ENCODE peak calls at places on chromosomes 5 and 9, in four cellular contexts. One of them, this sample, is unnamed.

GRCh38 chr9:75455444-75455921 is 367.2 kb downstream of the OSTF1 start:
- DNase-seq in K562: no peak
- DNase-seq in HepG2: no peak
- DNase-seq in GM12878: peak
- DNase-seq in this sample: no peak

GRCh38 chr5:13478831-13479465 is 465.5 kb downstream of the DNAH5 start:
- DNase-seq in HepG2: peak
- DNase-seq in GM12878: no peak
- DNase-seq in K562: peak
- DNase-seq in this sample: peak

GRCh38 chr9:6564868-6565267 is 80.7 kb downstream of the GLDC start:
- DNase-seq in GM12878: no peak
- DNase-seq in K562: no peak
- DNase-seq in HepG2: no peak
- DNase-seq in this sample: no peak

GRCh38 chr9:92774274-92774673 is 9.6 kb upstream of the BICD2 start:
- DNase-seq in K562: no peak
- DNase-seq in GM12878: no peak
- DNase-seq in HepG2: no peak
- DNase-seq in this sample: no peak

GRCh38 chr5:176619203-176619568 is 9.2 kb upstream of the GPRIN1 start:
- DNase-seq in K562: peak
- DNase-seq in GM12878: no peak
- DNase-seq in HepG2: peak
- DNase-seq in this sample: no peak

GRCh38 chr5:59745422-59745863 is 148.1 kb downstream of the PDE4D start:
- DNase-seq in GM12878: no peak
- DNase-seq in K562: no peak
- DNase-seq in HepG2: no peak
- DNase-seq in this sample: peak

GRCh38 chr5:132782101-132782500 is 5.1 kb upstream of the SEPTIN8 start:
- DNase-seq in HepG2: no peak
- DNase-seq in K562: no peak
- DNase-seq in GM12878: no peak
- DNase-seq in this sample: no peak

GRCh38 chr9:73006986-73007385 is 54.1 kb upstream of the ALDH1A1 start:
- DNase-seq in HepG2: no peak
- DNase-seq in K562: no peak
- DNase-seq in GM12878: no peak
- DNase-seq in this sample: no peak

GRCh38 chr9:125437771-125438221 is 176.2 kb downstream of the GAPVD1 start:
- DNase-seq in GM12878: no peak
- DNase-seq in HepG2: no peak
- DNase-seq in K562: no peak
- DNase-seq in this sample: no peak

GRCh38 chr9:125434986-125435775 is 173.6 kb downstream of the GAPVD1 start:
- DNase-seq in GM12878: no peak
- DNase-seq in K562: no peak
- DNase-seq in HepG2: no peak
- DNase-seq in this sample: no peak

GRCh38 chr9:125436613-125437443 is 175.2 kb downstream of the GAPVD1 start:
- DNase-seq in GM12878: no peak
- DNase-seq in K562: no peak
- DNase-seq in HepG2: no peak
- DNase-seq in this sample: no peak

GRCh38 chr9:125433461-125434001 is 171.9 kb downstream of the GAPVD1 start:
- DNase-seq in GM12878: no peak
- DNase-seq in HepG2: no peak
- DNase-seq in K562: no peak
- DNase-seq in this sample: no peak

DNA sequence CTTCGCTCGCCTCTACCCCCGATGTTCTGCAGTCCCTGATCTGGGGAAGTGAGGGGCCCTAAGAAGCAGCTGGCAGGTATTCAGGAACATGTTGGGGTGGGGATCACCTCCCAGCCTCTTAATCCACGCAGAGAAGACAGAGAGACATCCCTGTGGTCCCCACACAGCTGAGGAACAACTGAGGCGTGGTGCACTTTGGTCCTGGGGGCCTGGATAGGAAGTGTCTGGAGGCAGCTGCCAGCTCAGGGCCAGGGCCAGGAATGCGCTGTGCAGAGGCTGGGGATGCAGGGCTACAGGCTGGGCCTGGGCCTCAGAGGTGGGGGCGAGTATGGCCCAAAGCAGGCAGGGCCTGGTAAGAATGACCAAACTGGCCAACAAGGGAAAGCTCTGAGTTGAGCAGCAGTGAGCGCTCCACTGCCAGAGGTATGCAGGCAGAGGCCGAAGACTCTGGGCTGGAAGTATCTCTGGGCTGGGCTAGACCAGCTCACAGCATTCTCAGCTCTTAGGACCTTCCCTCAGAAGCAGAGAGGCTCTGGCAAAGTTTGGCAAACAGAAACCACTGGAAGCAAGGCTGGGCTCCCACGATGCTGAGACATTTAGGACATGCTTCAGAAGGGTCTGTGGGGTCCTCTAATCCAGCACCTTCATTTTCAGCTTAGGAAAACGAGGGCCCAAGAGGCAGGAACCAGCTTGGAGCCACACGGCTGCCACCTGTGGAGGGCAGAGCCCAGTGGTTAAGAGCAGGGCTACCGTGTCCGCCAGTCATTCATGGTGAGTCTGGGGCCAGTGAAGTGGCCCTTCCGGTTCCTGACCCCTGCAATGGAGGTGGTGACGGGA is 174.4 kb downstream of the GAPVD1 start:
- DNase-seq in HepG2: no peak
- DNase-seq in GM12878: no peak
- DNase-seq in K562: no peak
- DNase-seq in this sample: no peak
- TF ChIP-seq SP1 in HepG2: no peak
- TF ChIP-seq SP1 in GM12878: no peak
- TF ChIP-seq SP1 in K562: no peak
- TF ChIP-seq SP1 in this sample: no peak

DNA sequence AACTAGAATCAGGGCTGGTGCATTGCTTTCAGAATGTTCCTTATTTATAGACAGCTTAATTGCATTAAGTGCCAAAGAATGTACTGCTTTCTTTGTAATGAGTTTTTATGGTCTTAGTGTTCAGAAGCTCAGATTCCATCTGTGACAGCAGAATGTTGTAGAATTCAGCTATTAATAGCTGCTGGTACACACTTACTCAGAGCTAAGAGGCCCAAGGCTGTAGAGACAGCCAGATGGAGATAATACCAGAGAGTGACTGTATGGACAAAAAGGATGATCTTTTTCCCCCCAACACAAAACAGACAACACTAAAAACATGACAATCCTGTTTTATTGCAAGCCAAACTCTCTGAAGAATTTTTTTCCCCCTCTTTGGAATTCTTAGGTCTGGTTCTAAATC is 50.2 kb downstream of the PPP2R2B start:
- DNase-seq in HepG2: no peak
- DNase-seq in K562: no peak
- DNase-seq in GM12878: no peak
- DNase-seq in this sample: no peak
- TF ChIP-seq FOXK2 in HepG2: no peak
- TF ChIP-seq FOXK2 in K562: no peak
- TF ChIP-seq FOXK2 in GM12878: no peak
- TF ChIP-seq FOXK2 in this sample: no peak

GRCh38 chr9:12843735-12844134 is 68.9 kb downstream of the LURAP1L start:
- DNase-seq in GM12878: no peak
- DNase-seq in K562: no peak
- DNase-seq in HepG2: no peak
- DNase-seq in this sample: no peak

GRCh38 chr9:12833701-12834100 is 58.9 kb downstream of the LURAP1L start:
- DNase-seq in K562: no peak
- DNase-seq in HepG2: no peak
- DNase-seq in GM12878: no peak
- DNase-seq in this sample: no peak

DNA sequence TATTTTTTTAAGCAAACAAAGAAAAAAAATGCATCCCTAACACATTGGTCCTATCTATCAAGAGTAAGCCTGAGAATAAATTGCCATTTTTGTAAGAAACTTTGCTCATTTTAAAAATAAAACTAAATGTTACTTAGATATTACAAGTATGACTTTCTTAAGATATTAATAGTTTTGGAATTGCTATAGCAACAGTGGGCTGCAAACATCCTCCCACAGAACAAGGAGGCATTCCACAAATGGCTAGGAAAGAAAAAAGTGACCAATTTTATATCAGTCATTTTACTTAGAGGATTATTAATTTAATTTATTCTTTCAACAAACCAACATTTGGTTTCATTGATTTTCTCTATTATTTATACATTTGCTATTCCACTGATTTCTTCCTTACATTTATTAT is 63.7 kb downstream of the LURAP1L start:
- DNase-seq in GM12878: no peak
- DNase-seq in K562: no peak
- DNase-seq in HepG2: no peak
- DNase-seq in this sample: no peak
- TF ChIP-seq SP1 in GM12878: no peak
- TF ChIP-seq SP1 in K562: no peak
- TF ChIP-seq SP1 in HepG2: no peak
- TF ChIP-seq SP1 in this sample: no peak

GRCh38 chr9:123738664-123739063 is 191.3 kb downstream of the DENND1A start:
- DNase-seq in HepG2: peak
- DNase-seq in GM12878: no peak
- DNase-seq in K562: no peak
- DNase-seq in this sample: no peak
- TF ChIP-seq FOXK2 in HepG2: no peak
- TF ChIP-seq FOXK2 in GM12878: no peak
- TF ChIP-seq FOXK2 in K562: no peak
- TF ChIP-seq FOXK2 in this sample: no peak

DNA sequence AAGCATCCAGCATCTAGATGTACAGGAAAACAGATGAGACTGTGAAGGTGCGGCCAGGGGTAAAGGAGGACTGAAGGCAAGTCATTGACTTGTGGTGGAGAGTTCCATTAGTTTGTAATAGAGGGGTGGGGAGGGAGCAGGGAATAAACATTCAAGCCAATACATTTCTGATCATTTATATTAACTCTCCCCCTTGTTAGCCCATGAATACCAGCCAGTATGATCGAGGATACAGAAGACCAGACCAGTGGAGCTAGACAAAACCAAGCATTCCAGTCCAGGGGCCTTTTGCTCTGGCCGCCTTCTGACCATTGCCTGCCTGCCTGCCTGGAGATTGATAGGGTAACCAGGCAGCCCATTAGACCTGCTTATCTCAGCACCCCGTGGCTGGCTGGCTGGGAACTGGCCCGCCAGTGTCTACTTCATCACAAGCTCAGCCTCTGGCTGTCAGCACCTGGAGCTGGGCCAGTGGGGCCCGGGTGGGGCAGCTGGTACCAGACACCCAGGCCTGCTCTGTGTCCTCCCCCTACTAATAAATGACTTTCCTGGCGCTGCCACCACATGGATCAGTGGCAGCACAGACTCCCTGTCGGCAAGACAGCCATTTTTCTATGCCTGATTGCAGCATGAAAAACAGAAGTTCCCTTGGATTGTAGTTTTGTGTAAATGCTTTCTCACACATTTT is 181.2 kb downstream of the SNCAIP start:
- DNase-seq in K562: peak
- DNase-seq in HepG2: no peak
- DNase-seq in GM12878: no peak
- DNase-seq in this sample: peak
- TF ChIP-seq SP1 in K562: no peak
- TF ChIP-seq SP1 in HepG2: no peak
- TF ChIP-seq SP1 in GM12878: no peak
- TF ChIP-seq SP1 in this sample: no peak

DNA sequence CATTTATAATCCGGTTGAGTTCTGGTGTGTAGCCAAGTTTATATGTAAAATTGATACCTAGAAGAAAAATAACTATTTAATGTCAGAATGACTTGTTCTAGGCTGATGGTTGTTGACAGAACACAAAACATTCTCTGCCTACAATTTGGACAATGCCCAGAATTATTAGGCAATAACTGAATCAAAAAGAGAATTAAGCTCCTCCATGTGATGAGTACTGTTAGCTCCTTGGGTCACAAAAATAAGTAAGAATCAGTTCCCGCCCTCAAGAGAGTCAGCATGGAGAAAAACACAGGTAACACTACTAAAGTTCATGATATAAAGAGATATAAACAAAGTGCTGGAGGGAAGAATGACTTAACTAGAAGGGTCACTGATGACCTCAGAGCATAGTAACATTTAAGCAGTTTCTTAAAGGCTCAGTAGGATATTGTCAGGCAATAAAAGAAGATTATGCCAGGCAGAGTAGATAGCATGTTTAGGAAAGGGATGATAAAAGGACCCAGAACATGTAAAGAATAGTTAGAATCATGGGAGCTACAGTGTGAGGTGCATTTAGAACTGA is 200.5 kb upstream of the ACTBL2 start:
- DNase-seq in K562: no peak
- DNase-seq in HepG2: no peak
- DNase-seq in GM12878: no peak
- DNase-seq in this sample: no peak
- TF ChIP-seq FOXK2 in K562: no peak
- TF ChIP-seq FOXK2 in HepG2: no peak
- TF ChIP-seq FOXK2 in GM12878: no peak
- TF ChIP-seq FOXK2 in this sample: no peak

DNA sequence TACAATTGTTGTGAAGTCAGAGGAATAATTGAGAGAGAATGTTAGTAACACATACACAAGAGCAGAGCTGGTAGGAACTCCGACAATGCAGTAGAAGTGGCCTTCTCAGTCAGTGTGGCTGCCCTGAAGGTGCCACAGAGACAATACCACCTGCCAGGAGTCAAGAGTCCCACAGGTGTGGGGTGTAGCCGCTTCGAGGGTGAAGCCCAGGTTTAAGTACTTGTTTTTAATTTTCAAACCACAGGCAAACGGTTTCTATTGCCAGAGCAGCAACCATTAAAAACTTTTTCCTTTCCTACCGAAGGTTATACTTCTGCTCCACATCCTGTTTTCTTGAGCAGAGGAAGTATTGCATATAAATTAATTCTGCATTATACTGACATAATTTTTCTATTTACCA is 12.7 kb upstream of the ACTBL2 start:
- DNase-seq in GM12878: no peak
- DNase-seq in HepG2: no peak
- DNase-seq in K562: no peak
- DNase-seq in this sample: no peak
- TF ChIP-seq SP1 in GM12878: no peak
- TF ChIP-seq SP1 in HepG2: no peak
- TF ChIP-seq SP1 in K562: no peak
- TF ChIP-seq SP1 in this sample: no peak

DNA sequence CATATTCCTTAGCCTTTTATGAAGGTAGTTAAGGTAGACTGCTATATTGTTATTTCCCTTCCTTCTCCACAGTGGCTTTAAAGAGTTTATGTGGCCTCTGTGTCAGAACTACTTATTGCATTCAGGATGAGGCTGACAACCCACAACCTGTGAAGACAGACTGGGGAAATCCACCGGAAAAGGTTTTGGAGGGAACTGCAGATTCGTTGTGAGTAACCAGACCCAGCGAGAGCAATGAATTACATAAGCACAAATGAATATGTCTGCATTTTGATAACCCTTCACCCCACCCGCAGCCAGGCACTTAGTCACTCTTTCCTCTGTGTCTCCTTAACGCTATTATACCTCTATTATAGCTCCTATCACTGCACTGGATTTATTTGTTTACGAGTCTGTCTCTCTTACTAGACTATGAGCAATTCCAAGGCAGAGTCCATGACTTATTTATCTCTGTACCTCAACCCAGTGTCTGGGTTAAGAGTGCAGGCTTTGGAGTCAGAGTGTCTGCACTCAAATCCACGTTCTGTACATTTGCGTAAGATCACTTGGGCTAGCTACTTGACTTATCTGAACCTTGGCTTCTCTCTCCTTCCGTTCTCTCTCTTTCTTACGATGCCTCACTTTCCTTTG is 19.2 kb downstream of the KCTD16 start:
- DNase-seq in GM12878: peak
- DNase-seq in K562: no peak
- DNase-seq in HepG2: no peak
- DNase-seq in this sample: peak
- TF ChIP-seq FOXK2 in GM12878: no peak
- TF ChIP-seq FOXK2 in K562: no peak
- TF ChIP-seq FOXK2 in HepG2: no peak
- TF ChIP-seq FOXK2 in this sample: no peak